ENCODE peak calls at places on chromosomes 6 and 20, in ten cellular contexts. One of them, this sample, is unnamed.

GRCh38 chr20:38790210-38791053 is 15.1 kb upstream of the PPP1R16B start:
- DNase-seq in adipocyte: peak
- DNase-seq in AG04449: no peak
- DNase-seq in cardiac muscle cell: peak
- DNase-seq in left ventricle myocardium inferior: no peak
- DNase-seq in sigmoid colon: no peak
- DNase-seq in A549: peak
- DNase-seq in choroid plexus epithelial cell: peak
- DNase-seq in mucosa of descending colon: no peak
- DNase-seq in aorta: no peak
- DNase-seq in this sample: no peak

GRCh38 chr6:13009465-13009864 is 292.9 kb downstream of the PHACTR1 start:
- DNase-seq in adipocyte: no peak
- DNase-seq in AG04449: no peak
- DNase-seq in cardiac muscle cell: no peak
- DNase-seq in left ventricle myocardium inferior: no peak
- DNase-seq in sigmoid colon: no peak
- DNase-seq in A549: no peak
- DNase-seq in choroid plexus epithelial cell: no peak
- DNase-seq in mucosa of descending colon: no peak
- DNase-seq in aorta: no peak
- DNase-seq in this sample: no peak

GRCh38 chr6:13947611-13948178 is 22.9 kb downstream of the RNF182 start:
- DNase-seq in adipocyte: no peak
- DNase-seq in AG04449: no peak
- DNase-seq in cardiac muscle cell: no peak
- DNase-seq in left ventricle myocardium inferior: no peak
- DNase-seq in sigmoid colon: no peak
- DNase-seq in A549: no peak
- DNase-seq in choroid plexus epithelial cell: no peak
- DNase-seq in mucosa of descending colon: no peak
- DNase-seq in aorta: no peak
- DNase-seq in this sample: no peak

GRCh38 chr6:141552031-141552430 is 580.7 kb upstream of the GJE1 start:
- DNase-seq in adipocyte: no peak
- DNase-seq in AG04449: no peak
- DNase-seq in cardiac muscle cell: no peak
- DNase-seq in left ventricle myocardium inferior: no peak
- DNase-seq in sigmoid colon: no peak
- DNase-seq in A549: peak
- DNase-seq in choroid plexus epithelial cell: peak
- DNase-seq in mucosa of descending colon: no peak
- DNase-seq in aorta: no peak
- DNase-seq in this sample: no peak

GRCh38 chr6:47157063-47157462 is 114.9 kb upstream of the ADGRF1 start:
- DNase-seq in adipocyte: no peak
- DNase-seq in AG04449: no peak
- DNase-seq in cardiac muscle cell: no peak
- DNase-seq in left ventricle myocardium inferior: no peak
- DNase-seq in sigmoid colon: no peak
- DNase-seq in A549: no peak
- DNase-seq in choroid plexus epithelial cell: no peak
- DNase-seq in mucosa of descending colon: no peak
- DNase-seq in aorta: no peak
- DNase-seq in this sample: no peak

GRCh38 chr6:71082033-71082620 is 125.3 kb upstream of the B3GAT2 start:
- DNase-seq in adipocyte: peak
- DNase-seq in AG04449: no peak
- DNase-seq in cardiac muscle cell: no peak
- DNase-seq in left ventricle myocardium inferior: no peak
- DNase-seq in sigmoid colon: no peak
- DNase-seq in A549: no peak
- DNase-seq in choroid plexus epithelial cell: peak
- DNase-seq in mucosa of descending colon: no peak
- DNase-seq in aorta: no peak
- DNase-seq in this sample: peak

GRCh38 chr6:3186974-3187382 is 29.6 kb upstream of the TUBB2A start:
- DNase-seq in adipocyte: no peak
- DNase-seq in AG04449: no peak
- DNase-seq in cardiac muscle cell: no peak
- DNase-seq in left ventricle myocardium inferior: no peak
- DNase-seq in sigmoid colon: no peak
- DNase-seq in A549: no peak
- DNase-seq in choroid plexus epithelial cell: no peak
- DNase-seq in mucosa of descending colon: no peak
- DNase-seq in aorta: no peak
- DNase-seq in this sample: no peak

GRCh38 chr6:170545405-170545804 is 7.7 kb downstream of the PSMB1 start:
- DNase-seq in adipocyte: no peak
- DNase-seq in AG04449: no peak
- DNase-seq in cardiac muscle cell: no peak
- DNase-seq in left ventricle myocardium inferior: no peak
- DNase-seq in sigmoid colon: no peak
- DNase-seq in A549: no peak
- DNase-seq in choroid plexus epithelial cell: peak
- DNase-seq in mucosa of descending colon: no peak
- DNase-seq in aorta: no peak
- DNase-seq in this sample: peak

GRCh38 chr20:7031222-7031621 is 263.7 kb downstream of the BMP2 start:
- DNase-seq in adipocyte: no peak
- DNase-seq in AG04449: no peak
- DNase-seq in cardiac muscle cell: no peak
- DNase-seq in left ventricle myocardium inferior: no peak
- DNase-seq in sigmoid colon: no peak
- DNase-seq in A549: no peak
- DNase-seq in choroid plexus epithelial cell: peak
- DNase-seq in mucosa of descending colon: no peak
- DNase-seq in aorta: no peak
- DNase-seq in this sample: peak

GRCh38 chr20:58613061-58613854 is 37.8 kb upstream of the STX16 start:
- DNase-seq in adipocyte: peak
- DNase-seq in AG04449: no peak
- DNase-seq in cardiac muscle cell: no peak
- DNase-seq in left ventricle myocardium inferior: no peak
- DNase-seq in sigmoid colon: no peak
- DNase-seq in A549: no peak
- DNase-seq in choroid plexus epithelial cell: no peak
- DNase-seq in mucosa of descending colon: no peak
- DNase-seq in aorta: peak
- DNase-seq in this sample: no peak

GRCh38 chr20:46523696-46524328 is 10.5 kb upstream of the ZNF334 start:
- DNase-seq in adipocyte: peak
- DNase-seq in AG04449: no peak
- DNase-seq in cardiac muscle cell: peak
- DNase-seq in left ventricle myocardium inferior: no peak
- DNase-seq in sigmoid colon: no peak
- DNase-seq in A549: no peak
- DNase-seq in choroid plexus epithelial cell: peak
- DNase-seq in mucosa of descending colon: no peak
- DNase-seq in aorta: no peak
- DNase-seq in this sample: no peak

GRCh38 chr6:109490708-109491107 is 7.7 kb upstream of the ZBTB24 start:
- DNase-seq in adipocyte: no peak
- DNase-seq in AG04449: no peak
- DNase-seq in cardiac muscle cell: no peak
- DNase-seq in left ventricle myocardium inferior: no peak
- DNase-seq in sigmoid colon: no peak
- DNase-seq in A549: no peak
- DNase-seq in choroid plexus epithelial cell: no peak
- DNase-seq in mucosa of descending colon: no peak
- DNase-seq in aorta: no peak
- DNase-seq in this sample: no peak
- H3K4me3 ChIP-seq in adipocyte: no peak
- H3K4me3 ChIP-seq in AG04449: no peak
- H3K4me3 ChIP-seq in cardiac muscle cell: no peak
- H3K4me3 ChIP-seq in left ventricle myocardium inferior: no peak
- H3K4me3 ChIP-seq in sigmoid colon: no peak
- H3K4me3 ChIP-seq in A549: no peak
- H3K4me3 ChIP-seq in choroid plexus epithelial cell: no peak
- H3K4me3 ChIP-seq in mucosa of descending colon: no peak
- H3K4me3 ChIP-seq in aorta: no peak
- H3K4me3 ChIP-seq in this sample: no peak

GRCh38 chr6:27290065-27290849 is 21.8 kb downstream of the POM121L2 start:
- DNase-seq in adipocyte: peak
- DNase-seq in AG04449: no peak
- DNase-seq in cardiac muscle cell: peak
- DNase-seq in left ventricle myocardium inferior: no peak
- DNase-seq in sigmoid colon: no peak
- DNase-seq in A549: peak
- DNase-seq in choroid plexus epithelial cell: peak
- DNase-seq in mucosa of descending colon: no peak
- DNase-seq in aorta: no peak
- DNase-seq in this sample: no peak
- H3K4me3 ChIP-seq in adipocyte: peak
- H3K4me3 ChIP-seq in AG04449: no peak
- H3K4me3 ChIP-seq in cardiac muscle cell: peak
- H3K4me3 ChIP-seq in left ventricle myocardium inferior: no peak
- H3K4me3 ChIP-seq in sigmoid colon: no peak
- H3K4me3 ChIP-seq in A549: peak
- H3K4me3 ChIP-seq in choroid plexus epithelial cell: peak
- H3K4me3 ChIP-seq in mucosa of descending colon: no peak
- H3K4me3 ChIP-seq in aorta: no peak
- H3K4me3 ChIP-seq in this sample: no peak

DNA sequence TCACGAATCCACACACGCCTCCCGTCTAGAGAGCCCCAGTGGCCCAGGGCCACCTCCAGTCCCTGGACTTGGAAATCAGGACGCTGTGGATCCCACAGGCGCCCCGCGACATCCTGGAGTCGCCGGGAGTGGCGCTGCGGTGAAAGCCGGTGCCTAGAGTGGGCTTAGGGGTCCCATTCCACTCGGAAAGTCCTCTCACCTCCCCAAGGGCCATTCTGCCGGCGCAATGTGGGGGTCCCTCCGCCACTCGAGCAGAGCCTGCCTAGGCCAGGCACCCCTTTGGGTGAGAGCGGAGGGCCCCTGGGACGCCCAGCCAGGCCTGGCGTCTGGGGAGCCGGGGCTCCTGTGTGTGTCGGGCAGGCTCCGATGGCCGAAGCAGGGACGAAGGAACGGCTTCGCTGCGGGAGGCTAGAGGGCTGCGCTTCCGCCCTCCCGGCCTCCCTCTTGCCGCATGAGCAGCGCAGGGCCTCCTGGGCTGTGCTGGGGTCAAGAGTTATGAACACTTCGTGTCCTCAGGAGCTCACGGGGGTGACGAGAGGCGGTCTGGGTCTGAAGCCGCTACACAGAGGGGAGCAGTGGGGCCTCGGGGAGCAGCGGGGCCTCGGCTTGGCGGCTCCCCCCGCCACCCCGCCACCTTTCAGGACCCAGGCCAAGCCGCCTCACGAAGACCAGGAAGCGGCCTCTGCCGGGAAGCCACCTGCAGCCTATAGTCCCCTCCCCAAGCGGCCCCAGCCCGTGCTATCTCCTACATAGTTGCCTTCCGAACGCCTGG is 13.6 kb downstream of the POU3F2 start:
- DNase-seq in adipocyte: peak
- DNase-seq in AG04449: no peak
- DNase-seq in cardiac muscle cell: peak
- DNase-seq in left ventricle myocardium inferior: no peak
- DNase-seq in sigmoid colon: peak
- DNase-seq in A549: no peak
- DNase-seq in choroid plexus epithelial cell: no peak
- DNase-seq in mucosa of descending colon: no peak
- DNase-seq in aorta: peak
- DNase-seq in this sample: no peak
- H3K4me3 ChIP-seq in adipocyte: peak
- H3K4me3 ChIP-seq in AG04449: peak
- H3K4me3 ChIP-seq in cardiac muscle cell: no peak
- H3K4me3 ChIP-seq in left ventricle myocardium inferior: peak
- H3K4me3 ChIP-seq in sigmoid colon: peak
- H3K4me3 ChIP-seq in A549: no peak
- H3K4me3 ChIP-seq in choroid plexus epithelial cell: peak
- H3K4me3 ChIP-seq in mucosa of descending colon: no peak
- H3K4me3 ChIP-seq in aorta: no peak
- H3K4me3 ChIP-seq in this sample: peak

GRCh38 chr20:32527447-32528055 is 57.6 kb downstream of the NOL4L start:
- DNase-seq in adipocyte: peak
- DNase-seq in AG04449: no peak
- DNase-seq in cardiac muscle cell: no peak
- DNase-seq in left ventricle myocardium inferior: no peak
- DNase-seq in sigmoid colon: no peak
- DNase-seq in A549: no peak
- DNase-seq in choroid plexus epithelial cell: no peak
- DNase-seq in mucosa of descending colon: no peak
- DNase-seq in aorta: no peak
- DNase-seq in this sample: no peak
- H3K4me3 ChIP-seq in adipocyte: no peak
- H3K4me3 ChIP-seq in AG04449: no peak
- H3K4me3 ChIP-seq in cardiac muscle cell: no peak
- H3K4me3 ChIP-seq in left ventricle myocardium inferior: peak
- H3K4me3 ChIP-seq in sigmoid colon: no peak
- H3K4me3 ChIP-seq in A549: no peak
- H3K4me3 ChIP-seq in choroid plexus epithelial cell: no peak
- H3K4me3 ChIP-seq in mucosa of descending colon: no peak
- H3K4me3 ChIP-seq in aorta: no peak
- H3K4me3 ChIP-seq in this sample: no peak

GRCh38 chr20:11935754-11936551 is 18.3 kb downstream of the BTBD3 start:
- DNase-seq in adipocyte: no peak
- DNase-seq in AG04449: no peak
- DNase-seq in cardiac muscle cell: no peak
- DNase-seq in left ventricle myocardium inferior: no peak
- DNase-seq in sigmoid colon: no peak
- DNase-seq in A549: no peak
- DNase-seq in choroid plexus epithelial cell: no peak
- DNase-seq in mucosa of descending colon: no peak
- DNase-seq in aorta: no peak
- DNase-seq in this sample: no peak
- H3K4me3 ChIP-seq in adipocyte: no peak
- H3K4me3 ChIP-seq in AG04449: no peak
- H3K4me3 ChIP-seq in cardiac muscle cell: no peak
- H3K4me3 ChIP-seq in left ventricle myocardium inferior: no peak
- H3K4me3 ChIP-seq in sigmoid colon: no peak
- H3K4me3 ChIP-seq in A549: no peak
- H3K4me3 ChIP-seq in choroid plexus epithelial cell: no peak
- H3K4me3 ChIP-seq in mucosa of descending colon: no peak
- H3K4me3 ChIP-seq in aorta: no peak
- H3K4me3 ChIP-seq in this sample: no peak

GRCh38 chr6:166009385-166010031 is 158.1 kb downstream of the TBXT start:
- DNase-seq in adipocyte: no peak
- DNase-seq in AG04449: no peak
- DNase-seq in cardiac muscle cell: no peak
- DNase-seq in left ventricle myocardium inferior: no peak
- DNase-seq in sigmoid colon: no peak
- DNase-seq in A549: peak
- DNase-seq in choroid plexus epithelial cell: no peak
- DNase-seq in mucosa of descending colon: no peak
- DNase-seq in aorta: no peak
- DNase-seq in this sample: no peak
- H3K4me3 ChIP-seq in adipocyte: peak
- H3K4me3 ChIP-seq in AG04449: peak
- H3K4me3 ChIP-seq in cardiac muscle cell: no peak
- H3K4me3 ChIP-seq in left ventricle myocardium inferior: peak
- H3K4me3 ChIP-seq in sigmoid colon: peak
- H3K4me3 ChIP-seq in A549: peak
- H3K4me3 ChIP-seq in choroid plexus epithelial cell: peak
- H3K4me3 ChIP-seq in mucosa of descending colon: no peak
- H3K4me3 ChIP-seq in aorta: no peak
- H3K4me3 ChIP-seq in this sample: peak

This sample was measured in astrocyte of the spinal cord.